ENCODE peak calls at places on chromosomes 5 and 9, in ten cellular contexts. X is A549, R is T1000, Z is H54, N is NCI-H1436, L is NCI-H146, H is amygdala, B is NCI-H774, A is SW 1271, M is GM03348. Q is an unnamed sample.

GRCh38 chr9:104758974-104759373 is 5.0 kb upstream of the NIPSNAP3B start:
- DNase-seq in X (no peak), R (no peak), Z (no peak), N (no peak), L (no peak), H (no peak), B (no peak), A (no peak), M (no peak), Q (no peak)

GRCh38 chr9:99783799-99784198 is 37.9 kb upstream of the NR4A3 start:
- DNase-seq in X (no peak), R (no peak), Z (no peak), N (no peak), L (no peak), H (no peak), B (no peak), A (no peak), M (no peak), Q (no peak)

GRCh38 chr9:113842086-113842485 is 34.0 kb upstream of the ZNF618 start:
- DNase-seq in X (no peak), R (no peak), Z (no peak), N (no peak), L (no peak), H (no peak), B (no peak), A (no peak), M (no peak), Q (no peak)

GRCh38 chr5:116068028-116068632 is 16.7 kb upstream of the COMMD10 start:
- DNase-seq in X (peak; percentile 11), R (no peak), Z (no peak), N (peak; percentile 16), L (peak; percentile 26), H (no peak), B (peak; percentile 7), A (no peak), M (peak; percentile 57), Q (peak; percentile 35)

GRCh38 chr5:122313001-122313402 is 965 bp downstream of the SNCAIP start:
- DNase-seq in X (no peak), R (no peak), Z (peak; percentile 20), N (no peak), L (no peak), H (no peak), B (no peak), A (no peak), M (peak; percentile 55), Q (no peak)

GRCh38 chr5:62385816-62386400 is 17.8 kb downstream of the DIMT1 start:
- DNase-seq in X (no peak), R (no peak), Z (no peak), N (no peak), L (no peak), H (no peak), B (no peak), A (no peak), M (no peak), Q (no peak)

GRCh38 chr5:116574682-116575634 is at the start of gene SEMA6A:
- DNase-seq in X (peak; percentile 55), R (peak; percentile 85), Z (peak; percentile 67), N (peak; percentile 68), L (peak; percentile 84), H (peak; percentile 85), B (peak; percentile 84), A (peak; percentile 76), M (peak; percentile 92), Q (peak; percentile 85)

GRCh38 chr9:18910435-18910834 is 122.6 kb downstream of the SAXO1 start:
- DNase-seq in X (no peak), R (no peak), Z (no peak), N (no peak), L (no peak), H (no peak), B (no peak), A (no peak), M (no peak), Q (no peak)

GRCh38 chr5:17378346-17378984 is 119.6 kb upstream of the TAF11L2 start:
- DNase-seq in X (no peak), R (no peak), Z (no peak), N (no peak), L (no peak), H (no peak), B (no peak), A (no peak), M (peak; percentile 52), Q (no peak)

GRCh38 chr9:17613723-17614122 is 34.9 kb downstream of the SH3GL2 start:
- DNase-seq in X (no peak), R (peak; percentile 21), Z (no peak), N (no peak), L (peak; percentile 32), H (no peak), B (peak; percentile 56), A (no peak), M (no peak), Q (no peak)

GRCh38 chr9:76542360-76542759 is 83.4 kb downstream of the GCNT1 start:
- DNase-seq in X (no peak), R (no peak), Z (no peak), N (no peak), L (peak; percentile 61), H (no peak), B (no peak), A (no peak), M (no peak), Q (no peak)

GRCh38 chr9:34139477-34140146 is 13.1 kb upstream of the DCAF12 start:
- DNase-seq in X (peak; percentile 36), R (peak; percentile 2), Z (peak; percentile 77), N (no peak), L (no peak), H (no peak), B (peak; percentile 9), A (no peak), M (peak; percentile 86), Q (no peak)

GRCh38 chr5:79562351-79563246 is 48.7 kb upstream of the HOMER1 start:
- DNase-seq in X (no peak), R (no peak), Z (no peak), N (peak; percentile 43), L (no peak), H (no peak), B (no peak), A (no peak), M (peak; percentile 67), Q (no peak)

GRCh38 chr5:19910131-19910530 is 77.9 kb downstream of the CDH18 start:
- DNase-seq in X (no peak), R (no peak), Z (no peak), N (no peak), L (no peak), H (no peak), B (no peak), A (no peak), M (no peak), Q (no peak)

Q was measured in NCI-H1930.